ENCODE peak calls at places on chromosome 5, in ten cellular contexts. L is foreskin fibroblast, S is left ventricle myocardium inferior, T is fibroblast of the aortic adventitia, U is ovary, K is MCF 10A, W is pancreas, O is omental fat pad, E is HFF-Myc, P is astrocyte of the cerebellum. B is an unnamed sample.

GRCh38 chr5:148875205-148875875 is 48.9 kb downstream of the ADRB2 start:
- DNase-seq in S (no peak), L (peak), P (no peak), T (peak), E (no peak), W (no peak), K (peak), O (no peak), U (no peak), B (no peak)

GRCh38 chr5:154972476-154973080 is 31.7 kb downstream of the MRPL22 start:
- DNase-seq in U (peak), L (peak), O (no peak), W (no peak), E (peak), S (no peak), P (no peak), K (peak), T (peak), B (peak)

GRCh38 chr5:75239681-75240080 is 3.0 kb upstream of the ANKRD31 start:
- DNase-seq in U (no peak), O (no peak), S (no peak), T (no peak), P (no peak), K (peak), E (no peak), W (no peak), L (no peak), B (no peak)

GRCh38 chr5:78399115-78399514 is 38.7 kb downstream of the SCAMP1 start:
- DNase-seq in P (peak), W (no peak), L (peak), E (peak), S (no peak), T (peak), U (no peak), K (no peak), O (no peak), B (no peak)

GRCh38 chr5:92748072-92748676 is 832.8 kb downstream of the NR2F1-AS1 start:
- DNase-seq in O (no peak), U (no peak), E (no peak), K (no peak), L (no peak), P (no peak), W (no peak), T (no peak), S (no peak), B (no peak)

GRCh38 chr5:158722940-158723339 is 376.8 kb downstream of the EBF1 start:
- DNase-seq in K (no peak), E (no peak), S (no peak), U (no peak), P (no peak), L (no peak), O (no peak), T (no peak), W (no peak), B (no peak)

GRCh38 chr5:115069087-115069968 is 100.4 kb downstream of the TRIM36 start:
- DNase-seq in W (no peak), K (peak), E (peak), S (no peak), U (no peak), L (peak), P (peak), O (no peak), T (peak), B (peak)

GRCh38 chr5:72940082-72940481 is 15.8 kb upstream of the FCHO2 start:
- DNase-seq in L (no peak), U (no peak), O (no peak), K (no peak), P (no peak), T (no peak), E (no peak), S (no peak), W (no peak), B (no peak)

GRCh38 chr5:169300468-169301385 is at the start of gene SLIT3:
- DNase-seq in T (peak), U (peak), K (peak), W (peak), P (peak), O (peak), E (no peak), L (peak), S (peak), B (peak)

GRCh38 chr5:65479527-65479926 is 2.2 kb downstream of the ADAMTS6 start:
- DNase-seq in L (peak), U (no peak), E (no peak), P (no peak), K (no peak), S (no peak), O (no peak), T (peak), W (no peak), B (no peak)

GRCh38 chr5:98415663-98416062 is 357.8 kb upstream of the RGMB start:
- DNase-seq in U (no peak), L (peak), T (no peak), E (no peak), P (no peak), W (no peak), S (no peak), K (no peak), O (no peak), B (no peak)

GRCh38 chr5:14298126-14298847 is 155.1 kb downstream of the TRIO start:
- DNase-seq in W (no peak), T (peak), L (peak), P (no peak), K (peak), E (no peak), S (no peak), O (no peak), U (no peak), B (no peak)

GRCh38 chr5:130136300-130136699 is 232.0 kb downstream of the CHSY3 start:
- DNase-seq in P (no peak), T (peak), U (no peak), K (no peak), W (no peak), E (no peak), O (no peak), S (no peak), L (peak), B (no peak)

GRCh38 chr5:130138406-130139060 is 234.3 kb downstream of the CHSY3 start:
- DNase-seq in T (peak), W (no peak), P (no peak), U (no peak), S (no peak), K (peak), O (no peak), L (peak), E (no peak), B (no peak)

GRCh38 chr5:130141689-130142320 is 237.5 kb downstream of the CHSY3 start:
- DNase-seq in O (no peak), W (no peak), T (peak), U (no peak), E (peak), S (no peak), K (peak), P (no peak), L (peak), B (peak)
- TF ChIP-seq CTCF in O (no peak), W (no peak), T (peak), U (no peak), E (peak), S (peak), K (peak), P (peak), L (peak), B (peak)

GRCh38 chr5:114062940-114063867 is 298.7 kb upstream of the KCNN2 start:
- DNase-seq in K (no peak), O (no peak), E (no peak), T (no peak), W (no peak), L (peak), S (no peak), U (no peak), P (no peak), B (no peak)
- TF ChIP-seq CTCF in K (no peak), O (no peak), E (peak), T (no peak), W (no peak), L (no peak), S (no peak), U (no peak), P (no peak), B (no peak)

GRCh38 chr5:44935262-44935661 is 126.5 kb downstream of the MRPS30 start:
- DNase-seq in O (no peak), K (peak), E (no peak), U (no peak), W (no peak), P (no peak), L (no peak), T (no peak), S (no peak), B (no peak)
- TF ChIP-seq CTCF in O (no peak), K (peak), E (no peak), U (no peak), W (no peak), P (peak), L (peak), T (no peak), S (no peak), B (peak)

DNA sequence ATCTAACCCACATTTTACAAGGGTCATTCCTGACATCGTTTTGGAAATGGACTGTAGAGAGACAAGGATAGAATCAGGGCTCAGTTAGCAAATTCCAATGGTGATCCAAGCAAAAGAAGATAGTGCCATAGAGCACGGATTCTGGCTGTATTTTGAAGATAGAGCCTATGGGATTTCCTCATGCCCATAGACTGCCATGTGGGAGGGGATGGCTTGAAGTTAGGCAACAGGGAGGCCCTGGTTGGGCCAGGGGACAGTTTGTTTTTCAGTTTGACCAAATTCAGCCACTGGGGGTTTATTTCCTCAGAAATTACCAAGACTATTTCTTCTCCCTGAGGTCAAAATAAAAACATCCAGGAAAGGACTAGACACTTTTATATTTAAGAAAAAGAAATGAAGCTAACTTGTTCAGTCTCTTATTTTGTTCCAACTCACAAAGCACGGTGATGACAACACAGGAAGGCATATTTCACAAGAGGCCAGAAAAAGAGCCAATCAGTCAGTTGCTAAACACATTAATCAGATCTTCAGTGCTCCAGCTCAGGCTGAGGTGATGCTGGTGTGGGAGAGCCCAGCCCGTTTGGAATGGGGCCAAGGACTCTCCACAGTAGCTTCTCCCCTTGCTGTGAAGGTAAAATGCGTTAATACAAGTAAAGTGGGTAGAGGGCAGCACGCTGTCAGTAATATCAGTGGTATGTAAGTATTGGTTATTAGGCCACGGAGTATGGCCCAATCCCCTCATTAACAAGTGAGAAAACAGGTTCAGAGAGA is 4.4 kb upstream of the DCTN4 start:
- DNase-seq in L (peak), S (peak), O (peak), U (peak), P (peak), W (no peak), K (peak), E (no peak), T (peak), B (no peak)
- TF ChIP-seq CTCF in L (no peak), S (no peak), O (no peak), U (no peak), P (no peak), W (no peak), K (peak), E (no peak), T (no peak), B (no peak)

DNA sequence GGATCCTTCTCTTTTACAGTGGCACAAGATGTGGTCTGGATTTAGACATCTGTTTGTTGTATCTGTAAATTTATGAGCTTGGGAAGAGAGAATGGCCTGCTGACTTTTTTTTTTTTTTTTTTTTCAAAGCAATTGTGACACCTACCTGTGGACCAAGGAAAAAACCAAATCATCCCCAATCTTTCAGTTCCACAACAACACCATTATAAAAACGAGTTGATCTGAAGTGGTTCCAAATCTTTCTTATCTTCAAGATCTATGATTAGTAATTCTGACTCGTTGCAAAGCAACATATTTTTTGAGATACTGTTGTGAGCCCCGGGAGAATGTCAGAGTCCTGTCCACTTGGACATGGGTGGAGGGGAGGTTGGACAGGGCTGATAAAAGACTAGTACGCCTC is 4.8 kb downstream of the IRX2 start:
- DNase-seq in O (no peak), U (no peak), T (peak), L (peak), K (peak), S (no peak), E (no peak), P (no peak), W (no peak), B (no peak)
- TF ChIP-seq CTCF in O (no peak), U (no peak), T (no peak), L (no peak), K (peak), S (no peak), E (no peak), P (no peak), W (no peak), B (no peak)

GRCh38 chr5:179679014-179679674 is 1.7 kb downstream of the CBY3 start:
- DNase-seq in P (no peak), O (peak), S (peak), W (peak), L (peak), K (peak), T (peak), U (peak), E (peak), B (peak)
- TF ChIP-seq CTCF in P (peak), O (no peak), S (peak), W (no peak), L (peak), K (no peak), T (peak), U (peak), E (peak), B (peak)

GRCh38 chr5:79990598-79991507 is at the start of gene MTX3:
- DNase-seq in S (peak), P (peak), T (peak), L (peak), W (peak), U (peak), K (peak), O (peak), E (peak), B (peak)
- TF ChIP-seq CTCF in S (no peak), P (no peak), T (no peak), L (no peak), W (no peak), U (no peak), K (no peak), O (no peak), E (no peak), B (no peak)

DNA sequence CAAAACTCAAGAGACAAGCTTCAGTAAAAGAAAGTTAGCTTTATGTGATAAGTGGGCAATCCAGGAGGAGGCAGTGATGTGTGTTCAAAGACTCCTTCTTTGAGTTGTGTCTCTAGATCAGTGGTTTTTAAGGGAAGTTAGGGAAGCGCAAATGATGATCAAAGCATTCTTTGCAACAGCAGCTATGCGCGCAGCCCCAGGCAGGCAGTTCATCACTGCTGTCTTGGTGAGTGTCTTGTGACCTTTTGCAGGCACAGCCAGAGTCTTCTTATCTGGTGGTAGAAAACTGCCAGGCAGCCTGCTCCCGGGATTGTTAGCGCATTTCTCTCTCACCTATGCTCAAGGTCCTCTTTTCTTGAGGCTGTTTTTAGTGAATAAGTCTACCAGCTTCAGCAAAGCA is 40.3 kb upstream of the CLK4 start:
- DNase-seq in W (no peak), U (no peak), K (no peak), P (no peak), T (no peak), E (no peak), L (no peak), S (no peak), O (no peak), B (peak)
- TF ChIP-seq CTCF in W (no peak), U (no peak), K (no peak), P (no peak), T (no peak), E (no peak), L (no peak), S (no peak), O (no peak), B (no peak)

GRCh38 chr5:100616981-100617380 is 81.8 kb downstream of the FAM174A start:
- DNase-seq in L (no peak), T (no peak), P (no peak), U (no peak), S (no peak), E (no peak), O (no peak), W (no peak), K (no peak), B (no peak)

GRCh38 chr5:100616291-100616690 is 81.1 kb downstream of the FAM174A start:
- DNase-seq in L (no peak), P (no peak), S (no peak), O (no peak), W (no peak), E (no peak), K (no peak), T (no peak), U (no peak), B (no peak)

GRCh38 chr5:100614308-100614707 is 79.1 kb downstream of the FAM174A start:
- DNase-seq in W (no peak), E (no peak), T (no peak), K (no peak), P (no peak), U (no peak), L (no peak), O (no peak), S (no peak), B (no peak)

GRCh38 chr5:100609594-100609993 is 74.4 kb downstream of the FAM174A start:
- DNase-seq in K (no peak), O (no peak), U (no peak), P (no peak), W (no peak), E (no peak), S (no peak), L (no peak), T (no peak), B (no peak)

GRCh38 chr5:100615362-100615761 is 80.2 kb downstream of the FAM174A start:
- DNase-seq in K (no peak), E (no peak), O (no peak), P (no peak), U (no peak), W (no peak), S (no peak), T (peak), L (no peak), B (no peak)
- TF ChIP-seq CTCF in K (no peak), E (no peak), O (no peak), P (no peak), U (no peak), W (no peak), S (no peak), T (no peak), L (no peak), B (no peak)

B was measured in nephron progenitor cell.